ENCODE peak calls at places on chromosomes 5 and 9, in six cellular contexts. X is upper lobe of left lung, Y is epithelial cell of esophagus, H is astrocyte, G is GM12865, U is fibroblast of pulmonary artery. M is an unnamed sample.

GRCh38 chr5:147858520-147858919 is 20.0 kb upstream of the SCGB3A2 start:
- DNase-seq in X (no peak), Y (no peak), H (no peak), G (no peak), U (no peak), M (no peak)

GRCh38 chr9:81250041-81250440 is 439.3 kb downstream of the TLE1 start:
- DNase-seq in X (no peak), Y (no peak), H (no peak), G (no peak), U (no peak), M (no peak)

GRCh38 chr9:85425153-85425611 is 316.6 kb downstream of the AGTPBP1 start:
- DNase-seq in X (peak; percentile 50), Y (peak; percentile 64), H (no peak), G (peak; percentile 73), U (peak; percentile 58), M (peak; percentile 33)

GRCh38 chr9:2615532-2615931 is 6.1 kb upstream of the VLDLR start:
- DNase-seq in X (no peak), Y (no peak), H (no peak), G (no peak), U (no peak), M (no peak)

GRCh38 chr5:142551242-142552067 is 134.4 kb downstream of the FGF1 start:
- DNase-seq in X (no peak), Y (no peak), H (no peak), G (no peak), U (peak; percentile 39), M (peak; percentile 23)

GRCh38 chr5:150623878-150624216 is 16.6 kb upstream of the SYNPO start:
- DNase-seq in X (no peak), Y (no peak), H (no peak), G (no peak), U (no peak), M (no peak)

GRCh38 chr9:9498147-9498546 is 1114.7 kb downstream of the PTPRD start:
- DNase-seq in X (no peak), Y (peak; percentile 14), H (no peak), G (no peak), U (no peak), M (peak; percentile 0)

GRCh38 chr9:134908524-134909364 is 9.0 kb downstream of the FCN1 start:
- DNase-seq in X (peak; percentile 10), Y (no peak), H (no peak), G (no peak), U (no peak), M (no peak)

GRCh38 chr9:105251733-105252404 is 7.4 kb downstream of the SLC44A1 start:
- DNase-seq in X (no peak), Y (no peak), H (no peak), G (no peak), U (no peak), M (no peak)

GRCh38 chr9:135993409-135993742 is 32.2 kb upstream of the UBAC1 start:
- DNase-seq in X (no peak), Y (no peak), H (no peak), G (no peak), U (no peak), M (no peak)

GRCh38 chr9:2281803-2282185 is 266.6 kb downstream of the SMARCA2 start:
- DNase-seq in X (no peak), Y (no peak), H (peak; percentile 74), G (no peak), U (no peak), M (no peak)

GRCh38 chr9:23598994-23599393 is 227.0 kb downstream of the ELAVL2 start:
- DNase-seq in X (no peak), Y (peak; percentile 85), H (no peak), G (no peak), U (no peak), M (no peak)

GRCh38 chr5:103467831-103468230 is 94.8 kb downstream of the NUDT12 start:
- DNase-seq in X (no peak), Y (no peak), H (no peak), G (no peak), U (no peak), M (no peak)

GRCh38 chr5:55638455-55638854 is 73.7 kb downstream of the SLC38A9 start:
- DNase-seq in X (no peak), Y (no peak), H (peak; percentile 38), G (peak; percentile 20), U (peak; percentile 28), M (peak; percentile 86)

GRCh38 chr5:122180863-122181519 is 51.6 kb downstream of the ZNF474 start:
- DNase-seq in X (no peak), Y (peak; percentile 92), H (peak; percentile 95), G (no peak), U (peak; percentile 80), M (peak; percentile 92)

GRCh38 chr5:122183098-122183794 is 53.9 kb downstream of the ZNF474 start:
- DNase-seq in X (peak; percentile 88), Y (peak; percentile 94), H (peak; percentile 86), G (no peak), U (peak; percentile 85), M (peak; percentile 79)

GRCh38 chr5:122182491-122182921 is 53.2 kb downstream of the ZNF474 start:
- DNase-seq in X (peak; percentile 52), Y (peak; percentile 98), H (peak; percentile 88), G (no peak), U (peak; percentile 89), M (peak; percentile 92)

GRCh38 chr5:122184676-122185255 is 55.4 kb downstream of the ZNF474 start:
- DNase-seq in X (no peak), Y (no peak), H (no peak), G (no peak), U (no peak), M (no peak)

DNA sequence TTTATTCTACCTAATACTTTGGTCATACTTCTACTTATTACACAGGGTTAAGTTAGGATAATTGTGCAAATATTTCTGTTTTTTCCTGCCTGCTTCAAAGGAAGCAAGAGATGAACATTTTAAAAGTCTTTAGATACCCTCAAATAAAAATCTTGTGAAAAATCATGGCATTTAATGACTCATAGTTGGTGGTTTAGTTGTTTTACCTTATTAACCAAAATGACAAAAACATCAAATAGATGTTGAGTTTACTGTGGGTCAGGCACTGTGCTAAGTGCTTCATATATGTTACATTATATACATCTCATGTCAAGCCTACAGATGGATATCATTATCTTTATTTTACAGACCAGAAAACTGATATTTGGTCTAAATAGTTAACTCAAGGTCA is 54.4 kb downstream of the ZNF474 start:
- DNase-seq in X (no peak), Y (no peak), H (no peak), G (no peak), U (no peak), M (no peak)
- H3K4me3 ChIP-seq in X (no peak overlapping the region), Y (no peak overlapping the region), H (no peak overlapping the region), G (no peak overlapping the region), U (no peak overlapping the region), M (no peak overlapping the region)

GRCh38 chr5:78923622-78923970 is 61.5 kb downstream of the ARSB start:
- DNase-seq in X (no peak), Y (no peak), H (no peak), G (no peak), U (no peak), M (no peak)

GRCh38 chr5:78916044-78916443 is 69.1 kb downstream of the ARSB start:
- DNase-seq in X (no peak), Y (no peak), H (no peak), G (no peak), U (no peak), M (peak; percentile 26)

GRCh38 chr5:78922879-78923621 is 62.1 kb downstream of the ARSB start:
- DNase-seq in X (no peak), Y (no peak), H (no peak), G (peak; percentile 65), U (no peak), M (no peak)

GRCh38 chr5:78925102-78925876 is 59.8 kb downstream of the ARSB start:
- DNase-seq in X (no peak), Y (no peak), H (no peak), G (no peak), U (no peak), M (peak; percentile 18)

GRCh38 chr5:78920604-78921003 is 64.5 kb downstream of the ARSB start:
- DNase-seq in X (no peak), Y (peak; percentile 12), H (peak; percentile 36), G (no peak), U (peak; percentile 72), M (peak; percentile 84)
- TF ChIP-seq CTCF in X (no peak), Y (peak; percentile 58), H (peak; percentile 15), G (no peak), U (peak; percentile 56), M (peak; percentile 77)

GRCh38 chr9:128203024-128203841 is at the start of gene DNM1:
- DNase-seq in X (peak; percentile 63), Y (peak; percentile 45), H (no peak), G (peak; percentile 66), U (peak; percentile 60), M (peak; percentile 61)

GRCh38 chr9:128205296-128205944 is 2.2 kb downstream of the DNM1 start:
- DNase-seq in X (no peak), Y (no peak), H (no peak), G (no peak), U (no peak), M (no peak)

GRCh38 chr9:128202648-128203023 is 543 bp upstream of the DNM1 start:
- DNase-seq in X (no peak), Y (no peak), H (no peak), G (no peak), U (no peak), M (no peak)

GRCh38 chr9:128204858-128205257 is 1.7 kb downstream of the DNM1 start:
- DNase-seq in X (no peak), Y (no peak), H (no peak), G (no peak), U (no peak), M (no peak)

DNA sequence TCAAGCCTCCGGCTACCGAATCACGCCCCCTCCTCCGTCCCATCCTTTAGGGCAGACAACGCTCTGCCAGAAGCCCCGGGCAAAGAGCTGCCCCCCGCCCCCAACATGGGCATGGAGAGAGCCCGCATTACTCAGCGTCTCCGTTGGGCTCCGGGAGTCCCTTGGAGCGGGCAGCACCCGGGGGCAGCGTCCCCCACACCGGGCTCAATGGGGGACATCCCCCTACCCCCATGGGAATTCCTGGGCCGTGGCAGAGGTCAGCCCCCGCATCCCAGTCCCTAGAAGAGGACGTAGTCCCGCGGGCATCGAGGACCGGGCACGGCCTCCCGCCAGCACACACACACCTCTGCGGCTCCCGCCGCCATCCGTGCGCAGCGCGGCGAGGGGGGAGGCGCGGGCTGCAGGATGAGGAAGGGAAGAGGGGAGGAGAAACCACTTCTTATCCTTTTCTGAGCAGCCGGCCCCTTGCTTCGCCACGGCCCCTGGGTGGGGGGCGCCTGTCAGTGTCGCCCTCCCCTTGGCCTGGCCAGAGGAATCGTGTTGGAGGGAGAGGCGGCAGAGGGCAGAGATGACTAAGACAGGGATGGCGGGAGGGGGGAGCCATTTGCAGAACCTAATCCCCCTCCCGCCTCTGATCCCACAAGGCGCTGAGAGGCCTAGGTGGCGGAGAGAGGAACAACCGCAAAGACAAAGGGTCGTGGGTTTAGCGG is 818 bp downstream of the DNM1 start:
- DNase-seq in X (no peak), Y (no peak), H (no peak), G (no peak), U (no peak), M (no peak)
- H3K4me3 ChIP-seq in X (peak overlapping the region; percentile 50), Y (peak overlapping the region; percentile 55), H (peak overlapping the region; percentile 73), G (no peak overlapping the region), U (peak overlapping the region; percentile 64), M (peak overlapping the region; percentile 71)

DNA sequence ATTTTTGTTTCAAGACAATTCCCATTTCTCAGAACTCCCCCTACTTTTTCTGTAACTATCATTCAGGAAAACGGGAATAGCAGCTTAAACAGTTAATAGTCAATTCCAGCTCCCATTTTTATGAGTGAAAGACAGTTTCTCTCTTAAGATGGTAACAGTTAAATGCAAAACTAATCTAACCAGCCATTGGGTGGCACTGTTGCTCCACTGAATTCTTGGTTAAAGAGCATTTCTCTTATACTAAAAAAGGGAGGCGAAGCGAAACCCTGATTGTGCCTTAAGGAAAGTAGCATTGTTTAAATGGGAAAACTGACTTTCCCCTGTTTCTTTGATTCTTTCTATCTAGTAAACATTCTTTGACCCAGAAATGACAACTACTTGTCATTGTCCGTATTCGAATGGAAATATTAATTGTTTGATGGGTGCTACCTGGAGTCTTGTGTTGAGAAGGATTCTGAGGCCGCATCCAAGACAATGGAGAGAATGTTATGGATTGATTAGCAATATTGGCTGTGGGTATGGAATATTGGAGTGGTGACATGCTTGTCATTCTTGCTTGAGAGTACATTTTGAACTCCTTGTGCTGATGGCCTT is 507.8 kb downstream of the MAT2B start:
- DNase-seq in X (peak; percentile 33), Y (peak; percentile 78), H (peak; percentile 52), G (peak; percentile 80), U (peak; percentile 93), M (peak; percentile 89)
- TF ChIP-seq CTCF in X (peak; percentile 74), Y (peak; percentile 68), H (peak; percentile 81), G (peak; percentile 59), U (peak; percentile 63), M (peak; percentile 71)